ENCODE peak calls at places on chromosomes 11 and 22, in four cellular contexts. R, M, X and T are unnamed samples.

GRCh38 chr11:72617080-72617744 is 57.0 kb downstream of the PDE2A start:
- DNase-seq in R (peak), M (no peak), X (no peak), T (no peak)

GRCh38 chr11:8256271-8257002 is 7.2 kb downstream of the LMO1 start:
- DNase-seq in R (no peak), M (no peak), X (no peak), T (no peak)

GRCh38 chr11:36130401-36130800 is 158.8 kb downstream of the COMMD9 start:
- DNase-seq in R (peak), M (no peak), X (no peak), T (no peak)

GRCh38 chr11:104705475-104706195 is 192.6 kb downstream of the CASP12 start:
- DNase-seq in R (peak), M (no peak), X (peak), T (no peak)

GRCh38 chr11:73147771-73148681 is 5.9 kb upstream of the FCHSD2 start:
- DNase-seq in R (no peak), M (no peak), X (no peak), T (peak)

GRCh38 chr22:42695294-42695693 is 25.4 kb downstream of the A4GALT start:
- DNase-seq in R (no peak), M (no peak), X (no peak), T (no peak)

GRCh38 chr11:11389238-11389637 is 36.2 kb upstream of the CSNK2A3 start:
- DNase-seq in R (no peak), M (no peak), X (no peak), T (no peak)

GRCh38 chr11:37506516-37506915 is 908.5 kb upstream of the RAG2 start:
- DNase-seq in R (no peak), M (peak), X (no peak), T (no peak)

GRCh38 chr11:29227816-29228215 is 789.0 kb downstream of the KCNA4 start:
- DNase-seq in R (no peak), M (no peak), X (no peak), T (no peak)

GRCh38 chr22:41910050-41910598 is 4.8 kb downstream of the SHISA8 start:
- DNase-seq in R (no peak), M (peak), X (no peak), T (no peak)

GRCh38 chr11:125303186-125303585 is 138.6 kb downstream of the PKNOX2 start:
- DNase-seq in R (peak), M (no peak), X (no peak), T (no peak)

GRCh38 chr11:76159983-76160661 is 46.2 kb downstream of the WNT11 start:
- DNase-seq in R (no peak), M (no peak), X (no peak), T (no peak)

GRCh38 chr11:1878134-1879031 is 13.3 kb downstream of the PRR33 start:
- DNase-seq in R (no peak), M (no peak), X (no peak), T (no peak)

GRCh38 chr11:65590240-65590738 is 5.3 kb downstream of the KCNK7 start:
- DNase-seq in R (no peak), M (no peak), X (no peak), T (peak)

GRCh38 chr11:72971211-72971610 is 157.0 kb downstream of the ATG16L2 start:
- DNase-seq in R (no peak), M (no peak), X (no peak), T (no peak)

GRCh38 chr11:111379500-111380136 is 543 bp upstream of the POU2AF1 start:
- DNase-seq in R (no peak), M (no peak), X (no peak), T (no peak)

GRCh38 chr11:30257058-30257457 is 26.2 kb downstream of the FSHB start:
- DNase-seq in R (no peak), M (peak), X (no peak), T (no peak)

GRCh38 chr11:130400793-130401483 is 27.5 kb downstream of the ADAMTS8 start:
- DNase-seq in R (peak), M (no peak), X (peak), T (no peak)

GRCh38 chr22:35552186-35552842 is 11.7 kb downstream of the RASD2 start:
- DNase-seq in R (peak), M (peak), X (no peak), T (no peak)

GRCh38 chr11:2380807-2381350 is 3.8 kb downstream of the CD81 start:
- DNase-seq in R (no peak), M (no peak), X (no peak), T (no peak)

GRCh38 chr22:43862074-43862881 is at the start of gene SULT4A1:
- DNase-seq in R (no peak), M (peak), X (no peak), T (no peak)

GRCh38 chr11:110859998-110860397 is 147.8 kb upstream of the ARHGAP20 start:
- DNase-seq in R (no peak), M (no peak), X (no peak), T (no peak)

GRCh38 chr11:134542401-134543143 is 130.5 kb upstream of the B3GAT1 start:
- DNase-seq in R (no peak), M (no peak), X (no peak), T (no peak)

GRCh38 chr22:23749747-23750373 is 1.1 kb downstream of the ZNF70 start:
- DNase-seq in R (no peak), M (no peak), X (no peak), T (no peak)

GRCh38 chr11:44619931-44620725 is 54.7 kb downstream of the CD82 start:
- DNase-seq in R (no peak), M (no peak), X (no peak), T (no peak)

GRCh38 chr11:66915046-66915832 is 42.9 kb downstream of the PC start:
- DNase-seq in R (no peak), M (peak), X (no peak), T (no peak)

GRCh38 chr22:46237453-46238158 is 12.5 kb downstream of the CDPF1 start:
- DNase-seq in R (no peak), M (no peak), X (no peak), T (no peak)

GRCh38 chr11:45333506-45333971 is 47.4 kb upstream of the SYT13 start:
- DNase-seq in R (peak), M (peak), X (no peak), T (no peak)

GRCh38 chr11:112620621-112621394 is 340.4 kb upstream of the NCAM1 start:
- DNase-seq in R (no peak), M (peak), X (no peak), T (no peak)

GRCh38 chr11:128783513-128783912 is 83.6 kb downstream of the KCNJ1 start:
- DNase-seq in R (no peak), M (no peak), X (no peak), T (no peak)

GRCh38 chr22:33124471-33124870 is 66.3 kb upstream of the SYN3 start:
- DNase-seq in R (no peak), M (no peak), X (no peak), T (no peak)

GRCh38 chr11:62713343-62713742 is 5.9 kb downstream of the GNG3 start:
- DNase-seq in R (no peak), M (peak), X (no peak), T (no peak)

GRCh38 chr22:22892096-22893052 is 4.8 kb downstream of the IGLL5 start:
- DNase-seq in R (no peak), M (no peak), X (no peak), T (no peak)

GRCh38 chr11:2853401-2853800 is 32.2 kb downstream of the CDKN1C start:
- DNase-seq in R (no peak), M (no peak), X (no peak), T (no peak)

GRCh38 chr22:33242078-33242477 is 183.9 kb upstream of the SYN3 start:
- DNase-seq in R (no peak), M (no peak), X (no peak), T (no peak)

GRCh38 chr22:22433770-22434169 is 74.8 kb downstream of the ZNF280B start:
- DNase-seq in R (no peak), M (no peak), X (no peak), T (no peak)

GRCh38 chr11:73219396-73220285 is 1.6 kb downstream of the P2RY2 start:
- DNase-seq in R (no peak), M (no peak), X (no peak), T (no peak)

GRCh38 chr22:35705141-35705540 is 12.5 kb upstream of the APOL5 start:
- DNase-seq in R (peak), M (no peak), X (no peak), T (no peak)

GRCh38 chr22:50085211-50085999 is at the start of gene MLC1:
- DNase-seq in R (peak), M (no peak), X (peak), T (no peak)

GRCh38 chr11:125481531-125481930 is 14.5 kb downstream of the FEZ1 start:
- DNase-seq in R (no peak), M (no peak), X (no peak), T (no peak)